ENCODE peak calls at places on chromosomes 2 and 18, in seven cellular contexts. A is right cardiac atrium; X is stimulated activated naive CD4-positive, alpha-beta T cell; W is A172; F is anterior cingulate cortex; P is EH; O is hepatocyte. Q is an unnamed sample.

GRCh38 chr2:19971691-19972090 is 18.2 kb downstream of the WDR35 start:
- DNase-seq in A (no peak), X (peak), W (no peak), F (no peak), P (no peak), O (no peak), Q (no peak)

GRCh38 chr2:196336206-196336605 is 164.8 kb upstream of the STK17B start:
- DNase-seq in A (no peak), X (no peak), W (no peak), F (no peak), P (no peak), O (no peak), Q (no peak)

GRCh38 chr2:162258169-162258568 is 14.9 kb upstream of the FAP start:
- DNase-seq in A (no peak), X (no peak), W (peak), F (no peak), P (peak), O (no peak), Q (no peak)

GRCh38 chr2:60804473-60804872 is 48.4 kb downstream of the PAPOLG start:
- DNase-seq in A (no peak), X (no peak), W (no peak), F (no peak), P (no peak), O (no peak), Q (no peak)

GRCh38 chr18:36025025-36025424 is 42.3 kb downstream of the RPRD1A start:
- DNase-seq in A (no peak), X (no peak), W (peak), F (no peak), P (peak), O (no peak), Q (no peak)

GRCh38 chr18:60417946-60418345 is 45.4 kb upstream of the MC4R start:
- DNase-seq in A (no peak), X (no peak), W (no peak), F (no peak), P (no peak), O (no peak), Q (no peak)

GRCh38 chr2:24832526-24832925 is 39.3 kb downstream of the CENPO start:
- DNase-seq in A (no peak), X (no peak), W (no peak), F (no peak), P (no peak), O (no peak), Q (no peak)

GRCh38 chr2:88692187-88692586 is 714 bp downstream of the RPIA start:
- DNase-seq in A (no peak), X (peak), W (no peak), F (no peak), P (peak), O (peak), Q (peak)

GRCh38 chr2:20224716-20225293 is at the start of gene SDC1:
- DNase-seq in A (peak), X (no peak), W (peak), F (no peak), P (peak), O (peak), Q (no peak)

GRCh38 chr2:196900843-196901242 is 25.7 kb downstream of the PGAP1 start:
- DNase-seq in A (no peak), X (no peak), W (no peak), F (no peak), P (no peak), O (no peak), Q (no peak)

Q was measured in HT-29.